ENCODE peak calls at places on chromosomes 13 and 19, in five cellular contexts. One of them, this sample, is unnamed.
A peak's percentile ranks its signal among the peaks of the same experiment; 100 is the strongest.

GRCh38 chr13:45768668-45769067 is 66.5 kb downstream of the CBY2 start:
- DNase-seq in AG04450: no peak
- DNase-seq in spleen: no peak
- DNase-seq in ovary: no peak
- DNase-seq in neural progenitor cell: no peak
- DNase-seq in this sample: no peak

GRCh38 chr13:114078501-114079451 is 53.6 kb downstream of the RASA3 start:
- DNase-seq in AG04450: no peak
- DNase-seq in spleen: peak; percentile 75
- DNase-seq in ovary: peak; percentile 12
- DNase-seq in neural progenitor cell: no peak
- DNase-seq in this sample: peak; percentile 92

GRCh38 chr13:29583073-29583785 is 12.3 kb downstream of the SLC7A1 start:
- DNase-seq in AG04450: no peak
- DNase-seq in spleen: no peak
- DNase-seq in ovary: no peak
- DNase-seq in neural progenitor cell: no peak
- DNase-seq in this sample: peak; percentile 64

GRCh38 chr13:102556806-102557205 is 40.0 kb upstream of the TPP2 start:
- DNase-seq in AG04450: no peak
- DNase-seq in spleen: no peak
- DNase-seq in ovary: no peak
- DNase-seq in neural progenitor cell: no peak
- DNase-seq in this sample: no peak

GRCh38 chr13:30388401-30389283 is 33.7 kb upstream of the UBE2L5 start:
- DNase-seq in AG04450: peak; percentile 78
- DNase-seq in spleen: no peak
- DNase-seq in ovary: peak; percentile 53
- DNase-seq in neural progenitor cell: peak; percentile 13
- DNase-seq in this sample: peak; percentile 64

GRCh38 chr13:29885967-29886366 is 35.5 kb upstream of the UBL3 start:
- DNase-seq in AG04450: no peak
- DNase-seq in spleen: no peak
- DNase-seq in ovary: no peak
- DNase-seq in neural progenitor cell: no peak
- DNase-seq in this sample: no peak

GRCh38 chr13:67133476-67133875 is 96.7 kb downstream of the PCDH9 start:
- DNase-seq in AG04450: no peak
- DNase-seq in spleen: no peak
- DNase-seq in ovary: no peak
- DNase-seq in neural progenitor cell: no peak
- DNase-seq in this sample: no peak

GRCh38 chr19:34838248-34838647 is 65.2 kb upstream of the ZNF599 start:
- DNase-seq in AG04450: no peak
- DNase-seq in spleen: no peak
- DNase-seq in ovary: no peak
- DNase-seq in neural progenitor cell: peak; percentile 49
- DNase-seq in this sample: peak; percentile 29

GRCh38 chr19:3950871-3951861 is 18.3 kb downstream of the NMRK2 start:
- DNase-seq in AG04450: no peak
- DNase-seq in spleen: peak; percentile 77
- DNase-seq in ovary: no peak
- DNase-seq in neural progenitor cell: no peak
- DNase-seq in this sample: no peak

GRCh38 chr19:43731854-43732253 is 16.0 kb downstream of the IRGC start:
- DNase-seq in AG04450: no peak
- DNase-seq in spleen: no peak
- DNase-seq in ovary: no peak
- DNase-seq in neural progenitor cell: no peak
- DNase-seq in this sample: no peak

GRCh38 chr13:29676941-29677452 is 81.5 kb upstream of the SLC7A1 start:
- DNase-seq in AG04450: no peak
- DNase-seq in spleen: no peak
- DNase-seq in ovary: no peak
- DNase-seq in neural progenitor cell: peak; percentile 7
- DNase-seq in this sample: peak; percentile 90

GRCh38 chr13:48401480-48401879 is 11.4 kb downstream of the LPAR6 start:
- DNase-seq in AG04450: no peak
- DNase-seq in spleen: no peak
- DNase-seq in ovary: no peak
- DNase-seq in neural progenitor cell: no peak
- DNase-seq in this sample: no peak

GRCh38 chr19:16066611-16067104 is 9.6 kb upstream of the TPM4 start:
- DNase-seq in AG04450: no peak
- DNase-seq in spleen: peak; percentile 82
- DNase-seq in ovary: no peak
- DNase-seq in neural progenitor cell: no peak
- DNase-seq in this sample: peak; percentile 59

GRCh38 chr13:22232186-22232585 is 561.3 kb downstream of the FGF9 start:
- DNase-seq in AG04450: no peak
- DNase-seq in spleen: no peak
- DNase-seq in ovary: no peak
- DNase-seq in neural progenitor cell: no peak
- DNase-seq in this sample: no peak

GRCh38 chr13:105804561-105805190 is 730.8 kb downstream of the EFNB2 start:
- DNase-seq in AG04450: peak; percentile 11
- DNase-seq in spleen: no peak
- DNase-seq in ovary: no peak
- DNase-seq in neural progenitor cell: no peak
- DNase-seq in this sample: peak; percentile 57

GRCh38 chr19:17538684-17539287 is 16.7 kb upstream of the COLGALT1 start:
- DNase-seq in AG04450: no peak
- DNase-seq in spleen: no peak
- DNase-seq in ovary: no peak
- DNase-seq in neural progenitor cell: no peak
- DNase-seq in this sample: no peak

GRCh38 chr19:31725051-31725450 is 375.8 kb upstream of the TSHZ3 start:
- DNase-seq in AG04450: no peak
- DNase-seq in spleen: no peak
- DNase-seq in ovary: no peak
- DNase-seq in neural progenitor cell: no peak
- DNase-seq in this sample: no peak

GRCh38 chr13:74966814-74967213 is 515.2 kb downstream of the TBC1D4 start:
- DNase-seq in AG04450: no peak
- DNase-seq in spleen: no peak
- DNase-seq in ovary: no peak
- DNase-seq in neural progenitor cell: peak; percentile 41
- DNase-seq in this sample: no peak

GRCh38 chr13:79405501-79405830 is 589 bp downstream of the RBM26 start:
- DNase-seq in AG04450: no peak
- DNase-seq in spleen: no peak
- DNase-seq in ovary: no peak
- DNase-seq in neural progenitor cell: no peak
- DNase-seq in this sample: no peak

GRCh38 chr19:23698711-23699520 is 11.9 kb upstream of the ZNF675 start:
- DNase-seq in AG04450: no peak
- DNase-seq in spleen: no peak
- DNase-seq in ovary: no peak
- DNase-seq in neural progenitor cell: no peak
- DNase-seq in this sample: peak; percentile 68

GRCh38 chr19:55368701-55369563 is 1.3 kb downstream of the IL11 start:
- DNase-seq in AG04450: no peak
- DNase-seq in spleen: no peak
- DNase-seq in ovary: no peak
- DNase-seq in neural progenitor cell: peak; percentile 63
- DNase-seq in this sample: peak; percentile 75

DNA sequence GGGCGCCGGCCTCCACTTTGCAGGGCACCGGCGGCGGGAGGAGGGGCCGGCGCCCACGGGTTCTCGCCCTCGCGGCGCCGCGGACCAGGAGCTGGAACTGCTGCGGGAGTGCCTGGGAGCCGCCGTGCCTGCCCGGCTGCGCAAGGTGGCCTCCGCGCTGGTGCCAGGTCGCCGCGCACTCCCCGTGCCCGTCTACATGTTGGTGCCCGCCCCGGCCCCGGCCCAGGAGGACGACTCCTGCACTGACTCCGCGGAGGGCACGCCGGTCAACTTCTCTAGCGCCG is 11.8 kb downstream of the C19orf25 start:
- DNase-seq in AG04450: no peak
- DNase-seq in spleen: peak; percentile 67
- DNase-seq in ovary: no peak
- DNase-seq in neural progenitor cell: no peak
- DNase-seq in this sample: no peak
- H3K4me3 ChIP-seq in AG04450: no peak overlapping the region
- H3K4me3 ChIP-seq in spleen: no peak overlapping the region
- H3K4me3 ChIP-seq in ovary: no peak overlapping the region
- H3K4me3 ChIP-seq in neural progenitor cell: peak overlapping the region; percentile 37
- H3K4me3 ChIP-seq in this sample: no peak overlapping the region

GRCh38 chr19:917323-918151 is at the start of gene KISS1R:
- DNase-seq in AG04450: no peak
- DNase-seq in spleen: peak; percentile 92
- DNase-seq in ovary: no peak
- DNase-seq in neural progenitor cell: peak; percentile 93
- DNase-seq in this sample: peak; percentile 37

GRCh38 chr19:920051-920857 is 3.1 kb downstream of the KISS1R start:
- DNase-seq in AG04450: no peak
- DNase-seq in spleen: peak; percentile 91
- DNase-seq in ovary: no peak
- DNase-seq in neural progenitor cell: peak; percentile 46
- DNase-seq in this sample: peak; percentile 42

GRCh38 chr19:918152-918437 is 962 bp downstream of the KISS1R start:
- DNase-seq in AG04450: no peak
- DNase-seq in spleen: no peak
- DNase-seq in ovary: no peak
- DNase-seq in neural progenitor cell: no peak
- DNase-seq in this sample: no peak

GRCh38 chr19:918481-919156 is 1.5 kb downstream of the KISS1R start:
- DNase-seq in AG04450: no peak
- DNase-seq in spleen: peak; percentile 85
- DNase-seq in ovary: no peak
- DNase-seq in neural progenitor cell: peak; percentile 39
- DNase-seq in this sample: no peak

DNA sequence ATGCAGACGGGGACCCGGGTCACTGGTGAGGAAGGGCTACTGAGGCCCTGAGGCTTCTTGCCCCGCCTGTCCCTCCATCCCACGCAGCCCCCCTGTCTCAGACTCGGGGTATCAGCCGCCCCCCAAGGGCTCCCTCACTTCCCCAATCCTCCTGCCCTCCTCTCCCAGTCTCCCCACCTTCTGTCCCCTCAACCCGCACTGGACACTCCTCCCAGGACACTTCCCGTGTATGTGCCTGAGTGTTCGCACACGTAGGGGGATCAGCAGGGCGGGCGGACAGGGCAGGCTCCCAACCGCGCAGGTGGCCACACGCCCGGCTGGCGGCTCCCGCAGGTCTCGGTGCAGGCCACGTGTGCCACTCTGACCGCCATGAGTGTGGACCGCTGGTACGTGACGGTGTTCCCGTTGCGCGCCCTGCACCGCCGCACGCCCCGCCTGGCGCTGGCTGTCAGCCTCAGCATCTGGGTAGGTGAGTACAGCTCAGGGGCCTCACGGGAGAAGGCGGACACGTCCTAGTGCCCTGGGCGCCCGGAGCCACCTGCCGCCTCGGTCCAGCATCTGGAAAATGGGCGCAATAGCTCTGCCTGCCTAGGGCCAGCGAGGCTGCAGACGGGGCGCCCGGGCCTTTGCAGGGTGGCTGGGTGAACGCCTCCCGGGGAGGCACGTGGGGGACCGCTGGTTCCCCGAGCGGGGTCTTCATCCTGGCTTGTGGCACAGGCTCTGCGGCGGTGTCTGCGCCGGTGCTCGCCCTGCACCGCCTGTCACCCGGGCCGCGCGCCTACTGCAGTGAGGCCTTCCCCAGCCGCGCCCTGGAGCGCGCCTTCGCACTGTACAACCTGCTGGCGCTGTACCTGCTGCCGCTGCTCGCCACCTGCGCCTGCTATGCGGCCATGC is 2.3 kb downstream of the KISS1R start:
- DNase-seq in AG04450: no peak
- DNase-seq in spleen: peak; percentile 87
- DNase-seq in ovary: no peak
- DNase-seq in neural progenitor cell: peak; percentile 57
- DNase-seq in this sample: peak; percentile 62
- H3K4me3 ChIP-seq in AG04450: no peak overlapping the region
- H3K4me3 ChIP-seq in spleen: peak overlapping the region; percentile 34
- H3K4me3 ChIP-seq in ovary: no peak overlapping the region
- H3K4me3 ChIP-seq in neural progenitor cell: peak overlapping the region; percentile 41
- H3K4me3 ChIP-seq in this sample: no peak overlapping the region

DNA sequence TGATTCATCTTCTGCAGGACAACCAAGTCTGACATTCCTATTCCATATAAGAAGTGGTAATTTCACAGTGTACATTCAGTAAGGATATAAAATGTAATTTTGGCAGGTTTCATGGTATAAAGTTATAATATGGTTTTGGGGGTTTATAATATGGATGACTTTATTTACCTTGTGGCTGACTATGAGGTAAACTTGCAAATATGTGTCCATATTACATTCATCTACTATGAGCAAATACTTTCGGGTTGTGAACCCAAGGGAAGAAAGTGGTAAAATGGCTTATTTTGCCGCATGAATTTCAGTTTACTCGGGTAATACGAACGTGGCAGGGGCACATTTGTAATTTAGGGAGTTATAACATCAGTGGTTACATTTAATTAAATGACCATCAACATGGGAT is 86.7 kb upstream of the TNFSF11 start:
- DNase-seq in AG04450: no peak
- DNase-seq in spleen: no peak
- DNase-seq in ovary: no peak
- DNase-seq in neural progenitor cell: no peak
- DNase-seq in this sample: peak; percentile 71
- H3K4me3 ChIP-seq in AG04450: no peak overlapping the region
- H3K4me3 ChIP-seq in spleen: no peak overlapping the region
- H3K4me3 ChIP-seq in ovary: no peak overlapping the region
- H3K4me3 ChIP-seq in neural progenitor cell: no peak overlapping the region
- H3K4me3 ChIP-seq in this sample: peak overlapping the region; percentile 32

GRCh38 chr19:48962849-48963165 is 2.3 kb upstream of the FTL start:
- DNase-seq in AG04450: no peak
- DNase-seq in spleen: no peak
- DNase-seq in ovary: no peak
- DNase-seq in neural progenitor cell: no peak
- DNase-seq in this sample: no peak
- H3K4me3 ChIP-seq in AG04450: no peak overlapping the region
- H3K4me3 ChIP-seq in spleen: no peak overlapping the region
- H3K4me3 ChIP-seq in ovary: no peak overlapping the region
- H3K4me3 ChIP-seq in neural progenitor cell: no peak overlapping the region
- H3K4me3 ChIP-seq in this sample: no peak overlapping the region